ENCODE peak calls at places on chromosomes 4 and X, in seven cellular contexts. One of them, this sample, is unnamed.

GRCh38 chr4:7980036-7980435 is 40.4 kb upstream of the AFAP1 start:
- DNase-seq in AG04450: no peak
- DNase-seq in K562: no peak
- DNase-seq in GM23338: no peak
- DNase-seq in pancreas: no peak
- DNase-seq in right atrium auricular region: no peak
- DNase-seq in stomach: no peak
- DNase-seq in this sample: no peak

GRCh38 chrX:113389846-113390245 is 549.2 kb upstream of the AMOT start:
- DNase-seq in AG04450: no peak
- DNase-seq in K562: no peak
- DNase-seq in GM23338: no peak
- DNase-seq in pancreas: no peak
- DNase-seq in right atrium auricular region: no peak
- DNase-seq in stomach: no peak
- DNase-seq in this sample: no peak

GRCh38 chrX:56232221-56233082 is at the start of gene KLF8:
- DNase-seq in AG04450: no peak
- DNase-seq in K562: peak
- DNase-seq in GM23338: peak
- DNase-seq in pancreas: peak
- DNase-seq in right atrium auricular region: no peak
- DNase-seq in stomach: peak
- DNase-seq in this sample: no peak

GRCh38 chrX:97446298-97446882 is 562.7 kb downstream of the RPA4 start:
- DNase-seq in AG04450: no peak
- DNase-seq in K562: no peak
- DNase-seq in GM23338: peak
- DNase-seq in pancreas: no peak
- DNase-seq in right atrium auricular region: no peak
- DNase-seq in stomach: no peak
- DNase-seq in this sample: no peak

GRCh38 chrX:102659790-102660757 is 8.8 kb downstream of the GPRASP1 start:
- DNase-seq in AG04450: no peak
- DNase-seq in K562: peak
- DNase-seq in GM23338: peak
- DNase-seq in pancreas: peak
- DNase-seq in right atrium auricular region: peak
- DNase-seq in stomach: peak
- DNase-seq in this sample: no peak

GRCh38 chrX:43882294-43882681 is at the start of gene MAOB:
- DNase-seq in AG04450: no peak
- DNase-seq in K562: peak
- DNase-seq in GM23338: peak
- DNase-seq in pancreas: peak
- DNase-seq in right atrium auricular region: no peak
- DNase-seq in stomach: peak
- DNase-seq in this sample: no peak

GRCh38 chr4:183287677-183288076 is 32.4 kb downstream of the CLDN22 start:
- DNase-seq in AG04450: no peak
- DNase-seq in K562: no peak
- DNase-seq in GM23338: no peak
- DNase-seq in pancreas: no peak
- DNase-seq in right atrium auricular region: no peak
- DNase-seq in stomach: no peak
- DNase-seq in this sample: no peak

GRCh38 chr4:77619408-77619807 is 13.8 kb downstream of the CXCL13 start:
- DNase-seq in AG04450: no peak
- DNase-seq in K562: no peak
- DNase-seq in GM23338: no peak
- DNase-seq in pancreas: peak
- DNase-seq in right atrium auricular region: no peak
- DNase-seq in stomach: peak
- DNase-seq in this sample: no peak

GRCh38 chrX:18026171-18026570 is 165.1 kb upstream of the RAI2 start:
- DNase-seq in AG04450: no peak
- DNase-seq in K562: no peak
- DNase-seq in GM23338: no peak
- DNase-seq in pancreas: no peak
- DNase-seq in right atrium auricular region: no peak
- DNase-seq in stomach: no peak
- DNase-seq in this sample: no peak

GRCh38 chrX:69196666-69197065 is 31.4 kb upstream of the PJA1 start:
- DNase-seq in AG04450: no peak
- DNase-seq in K562: no peak
- DNase-seq in GM23338: no peak
- DNase-seq in pancreas: no peak
- DNase-seq in right atrium auricular region: no peak
- DNase-seq in stomach: no peak
- DNase-seq in this sample: no peak

GRCh38 chr4:2125831-2126230 is 66.7 kb downstream of the NAT8L start:
- DNase-seq in AG04450: no peak
- DNase-seq in K562: no peak
- DNase-seq in GM23338: no peak
- DNase-seq in pancreas: no peak
- DNase-seq in right atrium auricular region: no peak
- DNase-seq in stomach: no peak
- DNase-seq in this sample: no peak

GRCh38 chrX:47587091-47587891 is 5.1 kb downstream of the TIMP1 start:
- DNase-seq in AG04450: no peak
- DNase-seq in K562: no peak
- DNase-seq in GM23338: no peak
- DNase-seq in pancreas: no peak
- DNase-seq in right atrium auricular region: no peak
- DNase-seq in stomach: no peak
- DNase-seq in this sample: no peak

GRCh38 chr4:26952891-26953290 is 92.2 kb downstream of the STIM2 start:
- DNase-seq in AG04450: no peak
- DNase-seq in K562: no peak
- DNase-seq in GM23338: no peak
- DNase-seq in pancreas: no peak
- DNase-seq in right atrium auricular region: no peak
- DNase-seq in stomach: no peak
- DNase-seq in this sample: no peak

GRCh38 chr4:27270435-27270834 is 409.8 kb downstream of the STIM2 start:
- DNase-seq in AG04450: no peak
- DNase-seq in K562: no peak
- DNase-seq in GM23338: no peak
- DNase-seq in pancreas: no peak
- DNase-seq in right atrium auricular region: no peak
- DNase-seq in stomach: no peak
- DNase-seq in this sample: no peak

GRCh38 chr4:107747748-107748486 is 27.9 kb upstream of the PAPSS1 start:
- DNase-seq in AG04450: no peak
- DNase-seq in K562: no peak
- DNase-seq in GM23338: no peak
- DNase-seq in pancreas: no peak
- DNase-seq in right atrium auricular region: no peak
- DNase-seq in stomach: no peak
- DNase-seq in this sample: no peak

GRCh38 chrX:105845661-105846060 is 23.3 kb downstream of the NRK start:
- DNase-seq in AG04450: no peak
- DNase-seq in K562: no peak
- DNase-seq in GM23338: peak
- DNase-seq in pancreas: no peak
- DNase-seq in right atrium auricular region: no peak
- DNase-seq in stomach: no peak
- DNase-seq in this sample: no peak

GRCh38 chrX:36867143-36867542 is 141.0 kb upstream of the FAM47C start:
- DNase-seq in AG04450: no peak
- DNase-seq in K562: peak
- DNase-seq in GM23338: peak
- DNase-seq in pancreas: no peak
- DNase-seq in right atrium auricular region: no peak
- DNase-seq in stomach: no peak
- DNase-seq in this sample: no peak

GRCh38 chrX:30513284-30513683 is 64.3 kb downstream of the TASL start:
- DNase-seq in AG04450: no peak
- DNase-seq in K562: peak
- DNase-seq in GM23338: peak
- DNase-seq in pancreas: no peak
- DNase-seq in right atrium auricular region: no peak
- DNase-seq in stomach: no peak
- DNase-seq in this sample: no peak

GRCh38 chr4:14196141-14196540 is 568.6 kb upstream of the BOD1L1 start:
- DNase-seq in AG04450: peak
- DNase-seq in K562: peak
- DNase-seq in GM23338: peak
- DNase-seq in pancreas: peak
- DNase-seq in right atrium auricular region: no peak
- DNase-seq in stomach: peak
- DNase-seq in this sample: no peak

GRCh38 chr4:173288296-173288695 is 45.9 kb downstream of the HMGB2 start:
- DNase-seq in AG04450: peak
- DNase-seq in K562: peak
- DNase-seq in GM23338: peak
- DNase-seq in pancreas: no peak
- DNase-seq in right atrium auricular region: peak
- DNase-seq in stomach: peak
- DNase-seq in this sample: no peak

GRCh38 chr4:186999676-187000075 is 276.0 kb upstream of the FAT1 start:
- DNase-seq in AG04450: no peak
- DNase-seq in K562: no peak
- DNase-seq in GM23338: no peak
- DNase-seq in pancreas: no peak
- DNase-seq in right atrium auricular region: no peak
- DNase-seq in stomach: no peak
- DNase-seq in this sample: no peak

GRCh38 chrX:52265713-52266112 is 81.0 kb downstream of the MAGED4 start:
- DNase-seq in AG04450: no peak
- DNase-seq in K562: no peak
- DNase-seq in GM23338: no peak
- DNase-seq in pancreas: no peak
- DNase-seq in right atrium auricular region: no peak
- DNase-seq in stomach: no peak
- DNase-seq in this sample: no peak

GRCh38 chrX:153669174-153669890 is 4.3 kb downstream of the PNCK start:
- DNase-seq in AG04450: no peak
- DNase-seq in K562: peak
- DNase-seq in GM23338: no peak
- DNase-seq in pancreas: no peak
- DNase-seq in right atrium auricular region: no peak
- DNase-seq in stomach: no peak
- DNase-seq in this sample: no peak

GRCh38 chr4:57374866-57375595 is 264.8 kb upstream of the IGFBP7 start:
- DNase-seq in AG04450: no peak
- DNase-seq in K562: no peak
- DNase-seq in GM23338: peak
- DNase-seq in pancreas: no peak
- DNase-seq in right atrium auricular region: no peak
- DNase-seq in stomach: no peak
- DNase-seq in this sample: peak

GRCh38 chr4:87943660-87944149 is 31.8 kb upstream of the SPP1 start:
- DNase-seq in AG04450: no peak
- DNase-seq in K562: no peak
- DNase-seq in GM23338: no peak
- DNase-seq in pancreas: no peak
- DNase-seq in right atrium auricular region: no peak
- DNase-seq in stomach: no peak
- DNase-seq in this sample: no peak
- H3K4me3 ChIP-seq in AG04450: no peak
- H3K4me3 ChIP-seq in K562: no peak
- H3K4me3 ChIP-seq in GM23338: no peak
- H3K4me3 ChIP-seq in pancreas: no peak
- H3K4me3 ChIP-seq in right atrium auricular region: no peak
- H3K4me3 ChIP-seq in stomach: no peak
- H3K4me3 ChIP-seq in this sample: no peak

GRCh38 chr4:163332526-163333405 is at the start of gene NPY1R:
- DNase-seq in AG04450: peak
- DNase-seq in K562: peak
- DNase-seq in GM23338: peak
- DNase-seq in pancreas: peak
- DNase-seq in right atrium auricular region: peak
- DNase-seq in stomach: peak
- DNase-seq in this sample: peak
- H3K4me3 ChIP-seq in AG04450: peak
- H3K4me3 ChIP-seq in K562: peak
- H3K4me3 ChIP-seq in GM23338: peak
- H3K4me3 ChIP-seq in pancreas: peak
- H3K4me3 ChIP-seq in right atrium auricular region: peak
- H3K4me3 ChIP-seq in stomach: peak
- H3K4me3 ChIP-seq in this sample: peak

GRCh38 chrX:10110316-10110932 is 46.4 kb upstream of the CLCN4 start:
- DNase-seq in AG04450: no peak
- DNase-seq in K562: no peak
- DNase-seq in GM23338: no peak
- DNase-seq in pancreas: no peak
- DNase-seq in right atrium auricular region: no peak
- DNase-seq in stomach: no peak
- DNase-seq in this sample: no peak
- H3K4me3 ChIP-seq in AG04450: no peak
- H3K4me3 ChIP-seq in K562: no peak
- H3K4me3 ChIP-seq in GM23338: no peak
- H3K4me3 ChIP-seq in pancreas: no peak
- H3K4me3 ChIP-seq in right atrium auricular region: no peak
- H3K4me3 ChIP-seq in stomach: no peak
- H3K4me3 ChIP-seq in this sample: no peak

GRCh38 chr4:180664766-180665368 is 1578.3 kb upstream of the TENM3 start:
- DNase-seq in AG04450: peak
- DNase-seq in K562: peak
- DNase-seq in GM23338: peak
- DNase-seq in pancreas: peak
- DNase-seq in right atrium auricular region: peak
- DNase-seq in stomach: peak
- DNase-seq in this sample: peak

GRCh38 chr4:180668732-180669131 is 1574.5 kb upstream of the TENM3 start:
- DNase-seq in AG04450: no peak
- DNase-seq in K562: no peak
- DNase-seq in GM23338: no peak
- DNase-seq in pancreas: no peak
- DNase-seq in right atrium auricular region: no peak
- DNase-seq in stomach: no peak
- DNase-seq in this sample: no peak

GRCh38 chr4:180665481-180665880 is 1577.7 kb upstream of the TENM3 start:
- DNase-seq in AG04450: no peak
- DNase-seq in K562: no peak
- DNase-seq in GM23338: no peak
- DNase-seq in pancreas: no peak
- DNase-seq in right atrium auricular region: no peak
- DNase-seq in stomach: no peak
- DNase-seq in this sample: no peak

GRCh38 chr4:180669637-180670036 is 1573.6 kb upstream of the TENM3 start:
- DNase-seq in AG04450: no peak
- DNase-seq in K562: no peak
- DNase-seq in GM23338: no peak
- DNase-seq in pancreas: no peak
- DNase-seq in right atrium auricular region: no peak
- DNase-seq in stomach: no peak
- DNase-seq in this sample: no peak

GRCh38 chr4:180665994-180666818 is 1577.0 kb upstream of the TENM3 start:
- DNase-seq in AG04450: peak
- DNase-seq in K562: peak
- DNase-seq in GM23338: peak
- DNase-seq in pancreas: no peak
- DNase-seq in right atrium auricular region: no peak
- DNase-seq in stomach: no peak
- DNase-seq in this sample: no peak
- H3K4me3 ChIP-seq in AG04450: no peak
- H3K4me3 ChIP-seq in K562: no peak
- H3K4me3 ChIP-seq in GM23338: no peak
- H3K4me3 ChIP-seq in pancreas: no peak
- H3K4me3 ChIP-seq in right atrium auricular region: no peak
- H3K4me3 ChIP-seq in stomach: no peak
- H3K4me3 ChIP-seq in this sample: no peak

GRCh38 chrX:23118890-23119527 is 119.2 kb downstream of the DDX53 start:
- DNase-seq in AG04450: no peak
- DNase-seq in K562: no peak
- DNase-seq in GM23338: peak
- DNase-seq in pancreas: no peak
- DNase-seq in right atrium auricular region: no peak
- DNase-seq in stomach: no peak
- DNase-seq in this sample: no peak
- H3K4me3 ChIP-seq in AG04450: no peak
- H3K4me3 ChIP-seq in K562: no peak
- H3K4me3 ChIP-seq in GM23338: no peak
- H3K4me3 ChIP-seq in pancreas: no peak
- H3K4me3 ChIP-seq in right atrium auricular region: no peak
- H3K4me3 ChIP-seq in stomach: no peak
- H3K4me3 ChIP-seq in this sample: no peak